ENCODE peak calls at places on chromosomes 6 and 20, in nine cellular contexts. R is HFF-Myc, M is astrocyte, N is AG10803, L is mucosa of descending colon, T is transverse colon, G is K562, E is SK-N-SH, Y is BE2C. F is an unnamed sample.
A peak's percentile ranks its signal among the peaks of the same experiment; 100 is the strongest.

GRCh38 chr20:63174309-63175030 is 41.5 kb downstream of the YTHDF1 start:
- DNase-seq in E (no peak), T (no peak), L (no peak), G (no peak), M (no peak), R (no peak), N (no peak), Y (no peak), F (no peak)

GRCh38 chr6:90217621-90218496 is 78.8 kb downstream of the BACH2 start:
- DNase-seq in G (no peak), Y (no peak), E (no peak), R (no peak), M (no peak), L (peak; percentile 45), T (no peak), N (no peak), F (peak; percentile 91)

GRCh38 chr6:142878407-142878806 is 66.6 kb downstream of the HIVEP2 start:
- DNase-seq in M (no peak), Y (no peak), R (no peak), L (no peak), T (no peak), G (no peak), E (no peak), N (peak; percentile 43), F (no peak)

GRCh38 chr6:68990313-68990712 is 355.2 kb downstream of the ADGRB3 start:
- DNase-seq in T (no peak), E (no peak), L (no peak), M (no peak), G (no peak), Y (no peak), R (no peak), N (no peak), F (no peak)

GRCh38 chr20:3815703-3816315 is 4.5 kb upstream of the AP5S1 start:
- DNase-seq in N (no peak), Y (no peak), M (no peak), G (no peak), T (no peak), E (no peak), L (no peak), R (no peak), F (no peak)

GRCh38 chr6:137473651-137474050 is 20.5 kb downstream of the OLIG3 start:
- DNase-seq in T (no peak), Y (no peak), E (no peak), M (no peak), R (no peak), L (no peak), G (no peak), N (no peak), F (no peak)

GRCh38 chr6:159094444-159095252 is 49.9 kb upstream of the TAGAP start:
- DNase-seq in G (no peak), N (no peak), E (no peak), L (no peak), M (no peak), T (peak; percentile 19), Y (no peak), R (no peak), F (no peak)

GRCh38 chr6:52724406-52725121 is 38.7 kb downstream of the GSTA2 start:
- DNase-seq in M (no peak), L (peak; percentile 87), T (peak; percentile 81), R (peak; percentile 38), N (peak; percentile 79), E (peak; percentile 61), Y (peak; percentile 75), G (peak; percentile 79), F (peak; percentile 80)

GRCh38 chr6:10382322-10382721 is 32.6 kb downstream of the TFAP2A start:
- DNase-seq in T (no peak), N (no peak), G (no peak), M (no peak), R (no peak), L (no peak), E (no peak), Y (no peak), F (no peak)

GRCh38 chr6:99349620-99350141 is at the start of gene FAXC:
- DNase-seq in E (peak; percentile 88), R (no peak), M (peak; percentile 10), N (peak; percentile 3), Y (peak; percentile 72), L (peak; percentile 46), T (peak; percentile 29), G (peak; percentile 36), F (no peak)

GRCh38 chr20:9617940-9618339 is 103.5 kb downstream of the LAMP5 start:
- DNase-seq in G (no peak), T (no peak), M (peak; percentile 22), R (no peak), L (peak; percentile 23), N (peak; percentile 3), E (peak; percentile 34), Y (peak; percentile 30), F (no peak)

GRCh38 chr6:93784794-93785757 is 365.7 kb upstream of the EPHA7 start:
- DNase-seq in T (no peak), R (peak; percentile 2), G (no peak), E (no peak), M (peak; percentile 72), L (no peak), N (peak; percentile 7), Y (no peak), F (no peak)

GRCh38 chr6:152983637-152984386 is 971 bp upstream of the FBXO5 start:
- DNase-seq in G (peak; percentile 42), L (peak; percentile 81), N (peak; percentile 76), E (peak; percentile 19), Y (peak; percentile 64), R (peak; percentile 57), M (peak; percentile 70), T (peak; percentile 95), F (peak; percentile 95)

GRCh38 chr6:13275435-13275989 is 52.8 kb downstream of the TBC1D7 start:
- DNase-seq in Y (no peak), M (no peak), G (peak; percentile 35), E (no peak), N (no peak), R (no peak), T (no peak), L (no peak), F (no peak)

GRCh38 chr6:13272131-13273046 is 55.9 kb downstream of the TBC1D7 start:
- DNase-seq in E (no peak), T (peak; percentile 69), G (peak; percentile 73), R (no peak), Y (no peak), L (peak; percentile 47), M (peak; percentile 54), N (no peak), F (no peak)

GRCh38 chr6:13274707-13275434 is 53.5 kb downstream of the TBC1D7 start:
- DNase-seq in Y (no peak), E (no peak), R (no peak), T (no peak), N (no peak), M (no peak), L (no peak), G (peak; percentile 48), F (no peak)

GRCh38 chr6:13273931-13274706 is 54.2 kb downstream of the TBC1D7 start:
- DNase-seq in T (peak; percentile 50), N (no peak), R (no peak), L (peak; percentile 31), G (peak; percentile 83), E (no peak), M (no peak), Y (no peak), F (no peak)

GRCh38 chr6:13273202-13273930 is 55.0 kb downstream of the TBC1D7 start:
- DNase-seq in N (peak; percentile 27), R (no peak), E (no peak), T (no peak), L (no peak), M (peak; percentile 6), G (peak; percentile 63), Y (no peak), F (no peak)
- TF ChIP-seq CTCF in N (no peak), R (no peak), E (no peak), T (no peak), L (no peak), M (no peak), G (no peak), Y (no peak), F (no peak)

DNA sequence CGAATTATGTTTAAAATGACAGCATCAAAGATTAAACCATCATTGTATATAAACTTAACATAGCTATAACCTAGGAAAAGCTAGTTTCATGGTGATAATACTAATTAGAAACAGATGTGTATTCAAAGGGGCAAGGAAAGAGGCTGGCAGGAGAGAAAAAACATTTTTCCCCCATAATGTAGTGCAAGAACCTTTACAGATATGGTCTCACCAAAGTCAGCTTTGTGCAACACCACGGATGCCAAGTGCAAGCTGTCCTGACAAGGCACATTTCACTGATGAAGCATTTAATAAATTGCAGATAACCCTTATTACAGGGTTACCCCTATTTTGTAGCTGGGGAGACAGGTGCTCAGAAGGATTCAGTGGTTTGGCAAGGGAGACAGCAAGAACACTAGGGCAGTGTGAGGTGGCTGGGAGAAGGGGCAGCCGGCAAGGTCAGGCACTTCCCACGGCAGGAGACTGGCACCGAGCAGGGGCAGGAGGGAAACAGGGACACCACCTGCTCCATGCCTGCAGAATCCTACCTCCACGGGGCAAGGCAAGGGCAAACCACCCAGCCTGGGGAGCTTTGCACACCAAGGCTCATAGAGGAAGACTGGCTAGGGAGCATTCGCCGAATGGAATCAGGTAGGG is 6.5 kb downstream of the RPS6KA2 start:
- DNase-seq in Y (no peak), M (no peak), G (no peak), R (no peak), N (peak; percentile 49), L (no peak), E (peak; percentile 48), T (no peak), F (no peak)
- H3K4me3 ChIP-seq in Y (peak overlapping the region; percentile 4), M (peak overlapping the region; percentile 20), G (no peak overlapping the region), R (no peak overlapping the region), N (peak overlapping the region; percentile 23), L (no peak overlapping the region), E (peak overlapping the region; percentile 26), T (no peak overlapping the region), F (no peak overlapping the region)

GRCh38 chr20:38962898-38963484 is 847 bp downstream of the DHX35 start:
- DNase-seq in N (no peak), E (no peak), L (peak; percentile 30), R (no peak), G (no peak), Y (no peak), M (no peak), T (no peak), F (no peak)
- TF ChIP-seq CTCF in N (no peak), E (no peak), L (no peak), R (no peak), G (no peak), Y (no peak), M (no peak), T (no peak), F (no peak)

DNA sequence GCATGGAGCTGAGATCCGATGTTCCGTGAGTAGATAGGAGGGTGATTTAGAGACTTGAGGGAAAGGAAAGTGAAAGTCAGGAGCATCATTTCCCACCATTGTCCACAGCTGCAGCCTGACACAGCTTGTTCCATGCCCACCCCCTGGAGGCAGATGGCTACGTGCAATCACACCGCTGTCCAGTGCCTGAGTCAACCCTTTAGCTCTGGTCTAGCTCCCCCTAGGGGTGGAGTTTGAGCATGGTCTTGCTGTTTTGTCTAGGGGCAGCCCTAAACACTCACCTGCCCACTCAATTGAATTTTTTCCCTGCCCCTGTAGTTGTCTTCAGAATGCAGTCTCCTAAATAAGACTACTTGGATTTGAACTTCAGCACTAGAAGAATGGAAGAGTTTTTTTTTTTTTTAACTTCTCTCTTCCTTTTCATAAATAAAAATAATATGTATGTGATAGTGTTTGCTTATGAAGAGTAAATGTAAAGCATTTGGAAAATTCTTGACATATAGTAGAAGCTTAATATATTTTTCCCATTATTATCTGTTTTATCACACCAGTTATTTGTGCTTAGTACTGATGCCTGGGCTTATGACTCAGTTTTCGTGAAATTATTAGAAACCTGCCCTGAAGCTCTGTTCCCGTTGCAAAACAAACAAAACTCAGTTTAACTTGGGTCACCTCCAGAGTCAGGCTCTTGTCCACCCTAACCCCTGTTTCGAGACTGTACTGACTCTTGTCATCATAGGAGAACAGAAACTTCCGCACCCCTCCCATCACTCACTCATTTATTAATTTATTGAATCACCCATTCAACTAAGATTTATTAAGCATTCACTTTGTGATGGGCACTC is 814.8 kb downstream of the MAFB start:
- DNase-seq in T (peak; percentile 72), Y (peak; percentile 87), M (peak; percentile 68), R (peak; percentile 74), E (peak; percentile 53), N (peak; percentile 81), L (peak; percentile 88), G (peak; percentile 30), F (no peak)
- H3K4me3 ChIP-seq in T (no peak overlapping the region), Y (peak overlapping the region; percentile 10), M (no peak overlapping the region), R (no peak overlapping the region), E (no peak overlapping the region), N (no peak overlapping the region), L (no peak overlapping the region), G (no peak overlapping the region), F (no peak overlapping the region)

F was measured in vagina.